ENCODE peak calls at places on chromosome 11, in eight cellular contexts. H is brain microvascular endothelial cell, R is fibroblast of lung, L is cardiac muscle cell, Z is AG04450, N is A549, F is body of pancreas, J is MM.1S. X is an unnamed sample.

GRCh38 chr11:15770798-15771414 is 585.4 kb downstream of the SOX6 start:
- DNase-seq in H (peak; percentile 43), R (peak; percentile 36), L (peak; percentile 66), Z (peak; percentile 15), N (peak; percentile 29), F (peak; percentile 50), J (peak; percentile 34), X (peak; percentile 58)

GRCh38 chr11:129947474-129947873 is 52.1 kb upstream of the NFRKB start:
- DNase-seq in H (no peak), R (no peak), L (no peak), Z (no peak), N (no peak), F (no peak), J (no peak), X (no peak)

GRCh38 chr11:1368966-1369365 is 20.8 kb upstream of the BRSK2 start:
- DNase-seq in H (no peak), R (no peak), L (no peak), Z (no peak), N (no peak), F (no peak), J (no peak), X (no peak)

GRCh38 chr11:118441770-118442169 is 5.5 kb downstream of the KMT2A start:
- DNase-seq in H (no peak), R (no peak), L (no peak), Z (no peak), N (no peak), F (no peak), J (no peak), X (no peak)

GRCh38 chr11:76313913-76314740 is 66.8 kb downstream of the THAP12 start:
- DNase-seq in H (no peak), R (no peak), L (peak; percentile 39), Z (no peak), N (no peak), F (no peak), J (no peak), X (peak; percentile 15)

GRCh38 chr11:76237914-76238313 is 31.6 kb upstream of the WNT11 start:
- DNase-seq in H (no peak), R (no peak), L (no peak), Z (no peak), N (peak; percentile 58), F (no peak), J (no peak), X (no peak)

GRCh38 chr11:47330002-47330911 is 22.2 kb downstream of the MYBPC3 start:
- DNase-seq in H (no peak), R (no peak), L (peak; percentile 12), Z (no peak), N (no peak), F (peak; percentile 14), J (no peak), X (peak; percentile 16)

GRCh38 chr11:124746621-124747243 is 5.3 kb downstream of the VSIG2 start:
- DNase-seq in H (peak; percentile 78), R (peak; percentile 58), L (peak; percentile 81), Z (peak; percentile 27), N (peak; percentile 85), F (peak; percentile 88), J (peak; percentile 84), X (peak; percentile 94)

GRCh38 chr11:121385693-121386092 is 66.4 kb upstream of the SORL1 start:
- DNase-seq in H (no peak), R (no peak), L (no peak), Z (no peak), N (no peak), F (no peak), J (no peak), X (no peak)

GRCh38 chr11:37657645-37658044 is 1059.6 kb upstream of the RAG2 start:
- DNase-seq in H (no peak), R (peak; percentile 47), L (peak; percentile 30), Z (no peak), N (no peak), F (no peak), J (peak; percentile 29), X (peak; percentile 64)

GRCh38 chr11:5550440-5551095 is 2.2 kb upstream of the OR52H1 start:
- DNase-seq in H (peak; percentile 29), R (peak; percentile 94), L (peak; percentile 6), Z (peak; percentile 23), N (no peak), F (no peak), J (no peak), X (peak; percentile 71)

GRCh38 chr11:26931248-26931631 is 62.7 kb upstream of the FIBIN start:
- DNase-seq in H (no peak), R (peak; percentile 41), L (no peak), Z (no peak), N (no peak), F (no peak), J (no peak), X (peak; percentile 78)

GRCh38 chr11:41175304-41175972 is 284.0 kb downstream of the LRRC4C start:
- DNase-seq in H (no peak), R (no peak), L (no peak), Z (no peak), N (no peak), F (no peak), J (no peak), X (no peak)

GRCh38 chr11:58057481-58057880 is 26.7 kb downstream of the OR6Q1 start:
- DNase-seq in H (no peak), R (peak; percentile 82), L (no peak), Z (peak; percentile 42), N (no peak), F (no peak), J (no peak), X (no peak)

GRCh38 chr11:77153276-77154185 is 25.5 kb downstream of the MYO7A start:
- DNase-seq in H (no peak), R (no peak), L (no peak), Z (no peak), N (no peak), F (no peak), J (no peak), X (no peak)

GRCh38 chr11:17529814-17530162 is 14.4 kb downstream of the USH1C start:
- DNase-seq in H (no peak), R (no peak), L (no peak), Z (no peak), N (no peak), F (no peak), J (no peak), X (no peak)

GRCh38 chr11:44567876-44568256 is 2.4 kb downstream of the CD82 start:
- DNase-seq in H (no peak), R (no peak), L (no peak), Z (no peak), N (no peak), F (no peak), J (no peak), X (no peak)

GRCh38 chr11:12762283-12762682 is 88.1 kb downstream of the TEAD1 start:
- DNase-seq in H (no peak), R (no peak), L (peak; percentile 53), Z (no peak), N (no peak), F (no peak), J (no peak), X (peak; percentile 75)

DNA sequence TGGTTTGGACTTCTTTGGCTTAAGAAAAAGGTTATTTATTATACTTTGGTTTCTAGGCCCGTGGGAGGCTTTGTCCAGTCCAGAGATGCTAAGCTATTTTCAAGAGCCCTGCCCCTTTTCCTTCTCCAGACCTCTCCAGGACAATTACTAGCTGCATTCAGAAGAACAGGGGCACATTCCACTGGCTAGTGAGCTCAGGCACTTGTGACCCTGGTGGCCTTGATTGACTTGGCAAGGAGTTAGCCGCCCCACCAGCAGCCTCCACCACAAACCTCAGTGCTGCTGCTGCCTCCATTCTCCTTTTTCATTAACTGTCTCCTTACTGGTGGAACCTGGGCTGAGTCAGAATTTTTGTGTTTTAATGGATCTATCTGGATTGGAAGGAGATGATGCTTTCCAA is 747.4 kb upstream of the TENM4 start:
- DNase-seq in H (no peak), R (no peak), L (no peak), Z (no peak), N (no peak), F (no peak), J (no peak), X (no peak)
- TF ChIP-seq CTCF in H (no peak), R (no peak), L (no peak), Z (no peak), N (no peak), F (no peak), J (no peak), X (no peak)

GRCh38 chr11:46294365-46295309 is 17.2 kb downstream of the CREB3L1 start:
- DNase-seq in H (peak; percentile 90), R (peak; percentile 98), L (peak; percentile 88), Z (peak; percentile 82), N (no peak), F (no peak), J (no peak), X (peak; percentile 67)
- H3K4me3 ChIP-seq in H (peak overlapping the region; percentile 50), R (peak overlapping the region; percentile 29), L (peak overlapping the region; percentile 28), Z (peak overlapping the region; percentile 61), N (peak overlapping the region; percentile 38), F (no peak overlapping the region), J (peak overlapping the region; percentile 60), X (peak overlapping the region; percentile 62)

DNA sequence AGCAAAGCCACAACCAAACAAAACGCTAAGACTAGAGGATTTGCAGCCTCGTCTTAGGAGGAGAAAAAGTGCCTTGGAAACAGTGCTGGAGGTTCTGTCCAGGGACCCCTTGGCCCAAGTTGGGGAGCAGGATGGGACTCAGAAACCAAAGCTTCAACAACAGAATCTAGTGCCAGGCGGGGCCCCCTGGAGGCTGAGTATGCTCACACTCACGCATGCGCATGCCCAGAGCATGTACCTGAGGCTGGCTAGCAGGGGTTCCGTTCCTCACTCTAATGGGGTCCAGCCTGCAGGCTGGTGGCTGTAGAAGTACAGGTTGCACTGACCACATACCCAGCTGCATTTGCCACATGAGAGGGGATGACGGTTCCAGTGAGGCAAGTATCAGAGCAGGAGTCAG is 568.6 kb upstream of the CADM1 start:
- DNase-seq in H (no peak), R (no peak), L (no peak), Z (no peak), N (no peak), F (no peak), J (no peak), X (no peak)
- TF ChIP-seq CTCF in H (peak; percentile 37), R (no peak), L (no peak), Z (peak; percentile 9), N (no peak), F (no peak), J (no peak), X (no peak)

GRCh38 chr11:10454902-10455631 is at the start of gene AMPD3:
- DNase-seq in H (peak; percentile 94), R (peak; percentile 90), L (peak; percentile 69), Z (peak; percentile 96), N (peak; percentile 84), F (peak; percentile 36), J (no peak), X (peak; percentile 97)

GRCh38 chr11:10454506-10454901 is 560 bp upstream of the AMPD3 start:
- DNase-seq in H (no peak), R (no peak), L (no peak), Z (no peak), N (no peak), F (no peak), J (no peak), X (peak; percentile 23)

GRCh38 chr11:10457901-10458300 is 2.8 kb downstream of the AMPD3 start:
- DNase-seq in H (no peak), R (no peak), L (no peak), Z (no peak), N (no peak), F (no peak), J (no peak), X (no peak)

GRCh38 chr11:10456519-10456918 is 1.5 kb downstream of the AMPD3 start:
- DNase-seq in H (no peak), R (no peak), L (peak; percentile 8), Z (no peak), N (no peak), F (no peak), J (peak; percentile 48), X (peak; percentile 31)

GRCh38 chr11:10455637-10456487 is 798 bp downstream of the AMPD3 start:
- DNase-seq in H (peak; percentile 89), R (peak; percentile 85), L (peak; percentile 67), Z (peak; percentile 61), N (peak; percentile 52), F (peak; percentile 69), J (peak; percentile 90), X (peak; percentile 80)
- H3K4me3 ChIP-seq in H (peak overlapping the region; percentile 43), R (peak overlapping the region; percentile 23), L (no peak overlapping the region), Z (peak overlapping the region; percentile 66), N (peak overlapping the region; percentile 36), F (no peak overlapping the region), J (peak overlapping the region; percentile 56), X (peak overlapping the region; percentile 47)